ENCODE peak calls at places on chromosomes 16 and 17, in four cellular contexts. Q, S, V and G are unnamed samples.

GRCh38 chr16:20114356-20114755 is 40.7 kb upstream of the GPR139 start:
- DNase-seq in Q (no peak), S (no peak), V (no peak), G (peak)

GRCh38 chr16:24544640-24545039 is 5.3 kb downstream of the RBBP6 start:
- DNase-seq in Q (no peak), S (no peak), V (no peak), G (peak)

GRCh38 chr17:30299000-30299399 is 7.3 kb upstream of the BLMH start:
- DNase-seq in Q (no peak), S (no peak), V (no peak), G (no peak)

GRCh38 chr16:66516808-66517585 is 32.9 kb downstream of the TK2 start:
- DNase-seq in Q (no peak), S (peak), V (peak), G (peak)

GRCh38 chr17:83010323-83011200 is 68.8 kb upstream of the METRNL start:
- DNase-seq in Q (no peak), S (no peak), V (no peak), G (no peak)

GRCh38 chr17:78414178-78415162 is 36.0 kb downstream of the PGS1 start:
- DNase-seq in Q (no peak), S (no peak), V (no peak), G (no peak)

GRCh38 chr16:24829153-24829552 is 16.6 kb upstream of the SLC5A11 start:
- DNase-seq in Q (no peak), S (no peak), V (no peak), G (no peak)

GRCh38 chr17:530851-531250 is 178.2 kb upstream of the RPH3AL start:
- DNase-seq in Q (no peak), S (no peak), V (no peak), G (no peak)

GRCh38 chr16:49194499-49195260 is 87.0 kb downstream of the CBLN1 start:
- DNase-seq in Q (no peak), S (no peak), V (peak), G (no peak)

GRCh38 chr16:11913425-11914079 is 2.2 kb downstream of the GSPT1 start:
- DNase-seq in Q (no peak), S (no peak), V (no peak), G (peak)

GRCh38 chr17:28519236-28519635 is 13.1 kb downstream of the FOXN1 start:
- DNase-seq in Q (no peak), S (no peak), V (no peak), G (no peak)

GRCh38 chr16:48505705-48506104 is 104.3 kb downstream of the N4BP1 start:
- DNase-seq in Q (no peak), S (no peak), V (no peak), G (no peak)

GRCh38 chr17:55414983-55415382 is 6.7 kb downstream of the MMD start:
- DNase-seq in Q (no peak), S (no peak), V (no peak), G (no peak)

GRCh38 chr16:83781-84615 is 6.0 kb downstream of the MPG start:
- DNase-seq in Q (no peak), S (no peak), V (no peak), G (no peak)

GRCh38 chr16:75106351-75107274 is 10.0 kb downstream of the LDHD start:
- DNase-seq in Q (no peak), S (no peak), V (no peak), G (no peak)

GRCh38 chr16:3051009-3051408 is 4.6 kb downstream of the MMP25 start:
- DNase-seq in Q (no peak), S (no peak), V (no peak), G (no peak)

GRCh38 chr17:49022391-49022941 is 25.3 kb downstream of the IGF2BP1 start:
- DNase-seq in Q (no peak), S (no peak), V (no peak), G (peak)

GRCh38 chr16:79194291-79194690 is 406.2 kb downstream of the MAF start:
- DNase-seq in Q (no peak), S (no peak), V (no peak), G (no peak)

GRCh38 chr17:47702391-47702995 is 8.5 kb downstream of the TBKBP1 start:
- DNase-seq in Q (no peak), S (no peak), V (no peak), G (no peak)

GRCh38 chr16:31453255-31454204 is 5.8 kb upstream of the ARMC5 start:
- DNase-seq in Q (no peak), S (no peak), V (no peak), G (peak)